ENCODE peak calls at places on chromosomes 1 and 21, in nine cellular contexts. One of them, this sample, is unnamed.

GRCh38 chr1:241841661-241842060 is 6.3 kb upstream of the EXO1 start:
- DNase-seq in aorta: no peak
- DNase-seq in pancreas: no peak
- DNase-seq in WERI-Rb-1: no peak
- DNase-seq in ovary: no peak
- DNase-seq in H7: no peak
- DNase-seq in stomach: no peak
- DNase-seq in AG04450: no peak
- DNase-seq in suprapubic skin: no peak
- DNase-seq in this sample: no peak

GRCh38 chr1:70033266-70033873 is 172.0 kb downstream of the LRRC40 start:
- DNase-seq in aorta: no peak
- DNase-seq in pancreas: no peak
- DNase-seq in WERI-Rb-1: no peak
- DNase-seq in ovary: no peak
- DNase-seq in H7: no peak
- DNase-seq in stomach: no peak
- DNase-seq in AG04450: no peak
- DNase-seq in suprapubic skin: no peak
- DNase-seq in this sample: no peak

GRCh38 chr1:14988636-14989035 is 164.9 kb upstream of the TMEM51 start:
- DNase-seq in aorta: no peak
- DNase-seq in pancreas: no peak
- DNase-seq in WERI-Rb-1: no peak
- DNase-seq in ovary: no peak
- DNase-seq in H7: no peak
- DNase-seq in stomach: no peak
- DNase-seq in AG04450: no peak
- DNase-seq in suprapubic skin: no peak
- DNase-seq in this sample: no peak

GRCh38 chr1:36211307-36211706 is 12.9 kb upstream of the THRAP3 start:
- DNase-seq in aorta: no peak
- DNase-seq in pancreas: no peak
- DNase-seq in WERI-Rb-1: no peak
- DNase-seq in ovary: no peak
- DNase-seq in H7: no peak
- DNase-seq in stomach: no peak
- DNase-seq in AG04450: no peak
- DNase-seq in suprapubic skin: no peak
- DNase-seq in this sample: no peak

GRCh38 chr1:17717595-17717994 is 37.5 kb upstream of the ACTL8 start:
- DNase-seq in aorta: no peak
- DNase-seq in pancreas: no peak
- DNase-seq in WERI-Rb-1: no peak
- DNase-seq in ovary: no peak
- DNase-seq in H7: no peak
- DNase-seq in stomach: no peak
- DNase-seq in AG04450: no peak
- DNase-seq in suprapubic skin: no peak
- DNase-seq in this sample: no peak

GRCh38 chr1:15937146-15937545 is 38.8 kb downstream of the ZBTB17 start:
- DNase-seq in aorta: no peak
- DNase-seq in pancreas: no peak
- DNase-seq in WERI-Rb-1: no peak
- DNase-seq in ovary: no peak
- DNase-seq in H7: peak; percentile 50
- DNase-seq in stomach: peak; percentile 21
- DNase-seq in AG04450: no peak
- DNase-seq in suprapubic skin: no peak
- DNase-seq in this sample: no peak

GRCh38 chr1:227941509-227942020 is 6.2 kb downstream of the WNT9A start:
- DNase-seq in aorta: peak; percentile 70
- DNase-seq in pancreas: peak; percentile 13
- DNase-seq in WERI-Rb-1: peak; percentile 47
- DNase-seq in ovary: peak; percentile 24
- DNase-seq in H7: peak; percentile 74
- DNase-seq in stomach: peak; percentile 25
- DNase-seq in AG04450: no peak
- DNase-seq in suprapubic skin: peak; percentile 60
- DNase-seq in this sample: no peak

GRCh38 chr1:109493227-109493626 is 667 bp upstream of the CYB561D1 start:
- DNase-seq in aorta: no peak
- DNase-seq in pancreas: no peak
- DNase-seq in WERI-Rb-1: no peak
- DNase-seq in ovary: no peak
- DNase-seq in H7: no peak
- DNase-seq in stomach: no peak
- DNase-seq in AG04450: no peak
- DNase-seq in suprapubic skin: no peak
- DNase-seq in this sample: no peak

GRCh38 chr1:85203573-85204169 is 2.9 kb upstream of the SYDE2 start:
- DNase-seq in aorta: no peak
- DNase-seq in pancreas: no peak
- DNase-seq in WERI-Rb-1: no peak
- DNase-seq in ovary: no peak
- DNase-seq in H7: no peak
- DNase-seq in stomach: no peak
- DNase-seq in AG04450: no peak
- DNase-seq in suprapubic skin: no peak
- DNase-seq in this sample: no peak

GRCh38 chr1:100292711-100293110 is 26.7 kb downstream of the RTCA start:
- DNase-seq in aorta: no peak
- DNase-seq in pancreas: no peak
- DNase-seq in WERI-Rb-1: no peak
- DNase-seq in ovary: no peak
- DNase-seq in H7: no peak
- DNase-seq in stomach: no peak
- DNase-seq in AG04450: no peak
- DNase-seq in suprapubic skin: no peak
- DNase-seq in this sample: no peak

GRCh38 chr21:43921602-43921978 is 56.6 kb downstream of the AGPAT3 start:
- DNase-seq in aorta: peak; percentile 17
- DNase-seq in pancreas: no peak
- DNase-seq in WERI-Rb-1: no peak
- DNase-seq in ovary: no peak
- DNase-seq in H7: no peak
- DNase-seq in stomach: no peak
- DNase-seq in AG04450: no peak
- DNase-seq in suprapubic skin: no peak
- DNase-seq in this sample: no peak

GRCh38 chr1:38724160-38725131 is 135.1 kb downstream of the RRAGC start:
- DNase-seq in aorta: no peak
- DNase-seq in pancreas: no peak
- DNase-seq in WERI-Rb-1: no peak
- DNase-seq in ovary: no peak
- DNase-seq in H7: no peak
- DNase-seq in stomach: peak; percentile 66
- DNase-seq in AG04450: no peak
- DNase-seq in suprapubic skin: no peak
- DNase-seq in this sample: no peak

GRCh38 chr1:20370628-20371200 is 80.0 kb downstream of the VWA5B1 start:
- DNase-seq in aorta: no peak
- DNase-seq in pancreas: no peak
- DNase-seq in WERI-Rb-1: no peak
- DNase-seq in ovary: no peak
- DNase-seq in H7: no peak
- DNase-seq in stomach: no peak
- DNase-seq in AG04450: no peak
- DNase-seq in suprapubic skin: no peak
- DNase-seq in this sample: no peak
- H3K27me3 ChIP-seq in aorta: no peaks in the 10 kb centered on the region
- H3K27me3 ChIP-seq in pancreas: no peaks in the 10 kb centered on the region
- H3K27me3 ChIP-seq in WERI-Rb-1: peaks cover 15% of the 10 kb centered on the region
- H3K27me3 ChIP-seq in ovary: no peaks in the 10 kb centered on the region
- H3K27me3 ChIP-seq in H7: peaks cover 75% of the 10 kb centered on the region
- H3K27me3 ChIP-seq in stomach: peaks cover 12% of the 10 kb centered on the region
- H3K27me3 ChIP-seq in AG04450: peaks cover 47% of the 10 kb centered on the region
- H3K27me3 ChIP-seq in suprapubic skin: peaks cover 81% of the 10 kb centered on the region
- H3K27me3 ChIP-seq in this sample: peaks cover 58% of the 10 kb centered on the region

DNA sequence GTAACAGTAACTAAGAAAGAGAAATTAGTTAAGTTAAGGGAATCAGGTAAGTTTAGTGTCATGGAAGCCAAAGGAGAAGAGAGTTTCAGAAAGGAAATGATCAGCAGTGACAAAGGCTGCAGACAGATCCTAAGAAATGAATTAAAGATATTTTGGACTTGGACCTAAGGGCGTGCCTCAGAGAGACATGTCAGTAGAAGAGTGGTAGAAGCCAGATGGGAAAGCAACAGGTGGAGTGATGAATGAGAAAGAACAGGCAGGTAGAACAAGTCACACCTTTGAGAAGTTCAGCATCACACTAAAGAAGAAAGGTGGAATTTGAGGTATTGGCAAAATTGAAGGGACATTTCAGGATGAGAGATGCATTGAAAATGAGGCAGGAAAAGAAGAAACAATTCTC is 1.4 kb upstream of the C4BPA start:
- DNase-seq in aorta: no peak
- DNase-seq in pancreas: no peak
- DNase-seq in WERI-Rb-1: no peak
- DNase-seq in ovary: no peak
- DNase-seq in H7: no peak
- DNase-seq in stomach: no peak
- DNase-seq in AG04450: no peak
- DNase-seq in suprapubic skin: no peak
- DNase-seq in this sample: no peak
- H3K27me3 ChIP-seq in aorta: no peaks in the 10 kb centered on the region
- H3K27me3 ChIP-seq in pancreas: no peaks in the 10 kb centered on the region
- H3K27me3 ChIP-seq in WERI-Rb-1: peaks cover 96% of the 10 kb centered on the region
- H3K27me3 ChIP-seq in ovary: no peaks in the 10 kb centered on the region
- H3K27me3 ChIP-seq in H7: no peaks in the 10 kb centered on the region
- H3K27me3 ChIP-seq in stomach: no peaks in the 10 kb centered on the region
- H3K27me3 ChIP-seq in AG04450: peaks cover 13% of the 10 kb centered on the region
- H3K27me3 ChIP-seq in suprapubic skin: no peaks in the 10 kb centered on the region
- H3K27me3 ChIP-seq in this sample: peaks cover 45% of the 10 kb centered on the region

GRCh38 chr1:31776032-31776431 is 11.9 kb upstream of the ADGRB2 start:
- DNase-seq in aorta: no peak
- DNase-seq in pancreas: no peak
- DNase-seq in WERI-Rb-1: no peak
- DNase-seq in ovary: no peak
- DNase-seq in H7: no peak
- DNase-seq in stomach: no peak
- DNase-seq in AG04450: no peak
- DNase-seq in suprapubic skin: no peak
- DNase-seq in this sample: no peak

GRCh38 chr1:31773861-31774260 is 9.7 kb upstream of the ADGRB2 start:
- DNase-seq in aorta: no peak
- DNase-seq in pancreas: no peak
- DNase-seq in WERI-Rb-1: no peak
- DNase-seq in ovary: no peak
- DNase-seq in H7: no peak
- DNase-seq in stomach: no peak
- DNase-seq in AG04450: no peak
- DNase-seq in suprapubic skin: no peak
- DNase-seq in this sample: no peak

GRCh38 chr1:31775170-31775569 is 11.0 kb upstream of the ADGRB2 start:
- DNase-seq in aorta: no peak
- DNase-seq in pancreas: no peak
- DNase-seq in WERI-Rb-1: no peak
- DNase-seq in ovary: no peak
- DNase-seq in H7: no peak
- DNase-seq in stomach: no peak
- DNase-seq in AG04450: no peak
- DNase-seq in suprapubic skin: no peak
- DNase-seq in this sample: no peak

GRCh38 chr1:31778763-31779488 is 14.8 kb upstream of the ADGRB2 start:
- DNase-seq in aorta: no peak
- DNase-seq in pancreas: no peak
- DNase-seq in WERI-Rb-1: no peak
- DNase-seq in ovary: no peak
- DNase-seq in H7: no peak
- DNase-seq in stomach: no peak
- DNase-seq in AG04450: no peak
- DNase-seq in suprapubic skin: no peak
- DNase-seq in this sample: no peak

DNA sequence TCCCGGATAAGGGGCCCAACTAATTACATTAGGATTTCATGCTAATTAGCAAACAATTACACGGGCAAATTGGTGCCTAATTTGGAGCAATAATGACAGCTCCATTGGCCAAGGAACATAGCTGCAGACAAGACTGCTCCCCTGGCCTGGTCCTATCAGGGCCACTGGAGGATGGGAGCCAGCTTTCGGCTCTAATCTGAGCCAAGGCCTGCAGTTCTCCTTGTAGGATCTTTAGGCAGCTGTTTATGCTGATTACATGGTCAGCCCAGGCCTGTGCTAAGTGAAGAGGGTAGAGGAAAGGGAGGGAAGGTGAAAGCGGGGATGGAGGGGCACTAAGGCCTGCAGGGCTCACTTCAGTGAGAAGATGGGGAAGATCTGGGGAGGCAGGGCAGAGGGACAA is 12.4 kb upstream of the ADGRB2 start:
- DNase-seq in aorta: no peak
- DNase-seq in pancreas: no peak
- DNase-seq in WERI-Rb-1: no peak
- DNase-seq in ovary: no peak
- DNase-seq in H7: no peak
- DNase-seq in stomach: no peak
- DNase-seq in AG04450: no peak
- DNase-seq in suprapubic skin: no peak
- DNase-seq in this sample: no peak
- H3K27me3 ChIP-seq in aorta: no peaks in the 10 kb centered on the region
- H3K27me3 ChIP-seq in pancreas: no peaks in the 10 kb centered on the region
- H3K27me3 ChIP-seq in WERI-Rb-1: no peaks in the 10 kb centered on the region
- H3K27me3 ChIP-seq in ovary: no peaks in the 10 kb centered on the region
- H3K27me3 ChIP-seq in H7: peaks cover 29% of the 10 kb centered on the region
- H3K27me3 ChIP-seq in stomach: peaks cover 11% of the 10 kb centered on the region
- H3K27me3 ChIP-seq in AG04450: peaks cover 39% of the 10 kb centered on the region
- H3K27me3 ChIP-seq in suprapubic skin: peaks cover 59% of the 10 kb centered on the region
- H3K27me3 ChIP-seq in this sample: peaks cover 38% of the 10 kb centered on the region

GRCh38 chr21:35989185-35989735 is 71.1 kb downstream of the SETD4 start:
- DNase-seq in aorta: peak; percentile 82
- DNase-seq in pancreas: no peak
- DNase-seq in WERI-Rb-1: no peak
- DNase-seq in ovary: no peak
- DNase-seq in H7: no peak
- DNase-seq in stomach: no peak
- DNase-seq in AG04450: no peak
- DNase-seq in suprapubic skin: peak; percentile 74
- DNase-seq in this sample: no peak

GRCh38 chr21:35991131-35991530 is 69.2 kb downstream of the SETD4 start:
- DNase-seq in aorta: no peak
- DNase-seq in pancreas: no peak
- DNase-seq in WERI-Rb-1: no peak
- DNase-seq in ovary: no peak
- DNase-seq in H7: no peak
- DNase-seq in stomach: no peak
- DNase-seq in AG04450: no peak
- DNase-seq in suprapubic skin: no peak
- DNase-seq in this sample: no peak

GRCh38 chr21:35987475-35987874 is 72.9 kb downstream of the SETD4 start:
- DNase-seq in aorta: no peak
- DNase-seq in pancreas: no peak
- DNase-seq in WERI-Rb-1: no peak
- DNase-seq in ovary: no peak
- DNase-seq in H7: no peak
- DNase-seq in stomach: peak; percentile 63
- DNase-seq in AG04450: no peak
- DNase-seq in suprapubic skin: no peak
- DNase-seq in this sample: no peak

GRCh38 chr21:35990609-35991008 is 69.7 kb downstream of the SETD4 start:
- DNase-seq in aorta: no peak
- DNase-seq in pancreas: no peak
- DNase-seq in WERI-Rb-1: no peak
- DNase-seq in ovary: no peak
- DNase-seq in H7: no peak
- DNase-seq in stomach: no peak
- DNase-seq in AG04450: no peak
- DNase-seq in suprapubic skin: no peak
- DNase-seq in this sample: no peak

GRCh38 chr21:35988396-35989140 is 71.8 kb downstream of the SETD4 start:
- DNase-seq in aorta: no peak
- DNase-seq in pancreas: no peak
- DNase-seq in WERI-Rb-1: no peak
- DNase-seq in ovary: no peak
- DNase-seq in H7: no peak
- DNase-seq in stomach: no peak
- DNase-seq in AG04450: no peak
- DNase-seq in suprapubic skin: no peak
- DNase-seq in this sample: no peak
- H3K27me3 ChIP-seq in aorta: no peaks in the 10 kb centered on the region
- H3K27me3 ChIP-seq in pancreas: no peaks in the 10 kb centered on the region
- H3K27me3 ChIP-seq in WERI-Rb-1: peaks cover 87% of the 10 kb centered on the region
- H3K27me3 ChIP-seq in ovary: no peaks in the 10 kb centered on the region
- H3K27me3 ChIP-seq in H7: no peaks in the 10 kb centered on the region
- H3K27me3 ChIP-seq in stomach: no peaks in the 10 kb centered on the region
- H3K27me3 ChIP-seq in AG04450: peaks cover 18% of the 10 kb centered on the region
- H3K27me3 ChIP-seq in suprapubic skin: peaks cover 6% of the 10 kb centered on the region
- H3K27me3 ChIP-seq in this sample: peaks cover 27% of the 10 kb centered on the region